ENCODE peak calls at places on chromosomes 7 and 10, in nine cellular contexts. W is KG1, B is epithelial cell of prostate, K is iPS DF 6.9, D is ureter, E is AG08395, J is AG09319, A is gastrocnemius medialis, R is NCI-H187 treated with DMSO at 0.1 percent for 48 hours. N is an unnamed sample.

GRCh38 chr10:11837372-11838161 is 14.4 kb downstream of the PROSER2 start:
- DNase-seq in J (no peak), A (no peak), W (no peak), E (no peak), R (no peak), D (no peak), K (no peak), B (no peak), N (no peak)

GRCh38 chr10:107589081-107589480 is 424.6 kb upstream of the SORCS1 start:
- DNase-seq in W (no peak), A (no peak), K (no peak), J (no peak), E (no peak), D (no peak), R (no peak), B (no peak), N (no peak)

GRCh38 chr7:128405345-128406146 is 4.2 kb downstream of the IMPDH1 start:
- DNase-seq in W (no peak), E (peak), R (no peak), B (no peak), D (no peak), K (no peak), J (no peak), A (no peak), N (no peak)

GRCh38 chr10:368579-369255 is 233.5 kb downstream of the ZMYND11 start:
- DNase-seq in K (no peak), D (no peak), E (no peak), R (no peak), B (no peak), W (no peak), A (no peak), J (no peak), N (no peak)

GRCh38 chr7:23183279-23184012 is 1.6 kb downstream of the NUP42 start:
- DNase-seq in A (no peak), K (no peak), W (no peak), D (no peak), J (no peak), R (no peak), B (no peak), E (no peak), N (no peak)

GRCh38 chr7:70696139-70696782 is 435.7 kb upstream of the GALNT17 start:
- DNase-seq in J (no peak), A (no peak), K (no peak), R (no peak), B (no peak), W (no peak), D (no peak), E (no peak), N (no peak)

GRCh38 chr7:71173955-71174354 is 42.0 kb downstream of the GALNT17 start:
- DNase-seq in D (peak), J (no peak), E (no peak), R (no peak), W (no peak), B (no peak), K (no peak), A (no peak), N (no peak)

GRCh38 chr10:82282782-82283456 is 407.9 kb downstream of the NRG3 start:
- DNase-seq in D (no peak), A (no peak), R (no peak), J (no peak), W (no peak), K (no peak), E (no peak), B (no peak), N (no peak)

GRCh38 chr7:142571581-142571980 is 177.7 kb upstream of the PRSS1 start:
- DNase-seq in A (no peak), E (no peak), J (no peak), B (no peak), W (no peak), D (no peak), K (no peak), R (no peak), N (no peak)

GRCh38 chr7:597348-598178 is 77.9 kb upstream of the PDGFA start:
- DNase-seq in E (no peak), K (no peak), D (no peak), A (no peak), R (no peak), J (no peak), W (no peak), B (no peak), N (no peak)

GRCh38 chr7:132580717-132581285 is 4.5 kb upstream of the PLXNA4 start:
- DNase-seq in A (peak), B (no peak), J (peak), E (peak), R (peak), D (peak), W (peak), K (peak), N (peak)

GRCh38 chr10:78950656-78951587 is 117.8 kb upstream of the ZMIZ1 start:
- DNase-seq in E (no peak), J (no peak), K (no peak), W (no peak), R (no peak), D (peak), A (no peak), B (peak), N (no peak)

GRCh38 chr7:44647981-44648714 is 41.7 kb downstream of the OGDH start:
- DNase-seq in K (no peak), A (no peak), R (no peak), E (no peak), D (no peak), J (no peak), B (no peak), W (no peak), N (no peak)